ENCODE peak calls at places on chromosomes 7 and 10, in five cellular contexts. C is uterus, D is dorsolateral prefrontal cortex, B is endodermal cell, H is HCT116. U is an unnamed sample.

GRCh38 chr7:142807855-142808460 is 37.2 kb downstream of the PRSS2 start:
- DNase-seq in D (no peak), C (no peak), B (no peak), H (no peak), U (no peak)

GRCh38 chr7:3649678-3650445 is 348.8 kb downstream of the SDK1 start:
- DNase-seq in H (no peak), D (no peak), C (no peak), B (no peak), U (no peak)

GRCh38 chr10:99775850-99776249 is 6.6 kb upstream of the ABCC2 start:
- DNase-seq in B (no peak), C (no peak), H (peak; percentile 88), D (no peak), U (no peak)

GRCh38 chr10:123759496-123760070 is 93.4 kb downstream of the GPR26 start:
- DNase-seq in D (no peak), C (no peak), B (peak; percentile 57), H (no peak), U (no peak)

GRCh38 chr7:95527033-95527775 is 41.5 kb downstream of the ASB4 start:
- DNase-seq in H (peak; percentile 50), C (peak; percentile 68), B (peak; percentile 84), D (peak; percentile 57), U (no peak)

GRCh38 chr7:30348083-30348560 is 63.7 kb downstream of the ZNRF2 start:
- DNase-seq in H (peak; percentile 75), B (peak; percentile 53), D (no peak), C (no peak), U (no peak)

GRCh38 chr10:132562916-132563456 is 25.4 kb downstream of the INPP5A start:
- DNase-seq in B (no peak), D (no peak), H (no peak), C (no peak), U (no peak)

GRCh38 chr7:101986335-101986734 is 168.9 kb downstream of the CUX1 start:
- DNase-seq in B (no peak), C (no peak), H (no peak), D (no peak), U (no peak)

GRCh38 chr7:69817096-69817495 is 218.8 kb downstream of the AUTS2 start:
- DNase-seq in H (no peak), B (no peak), D (no peak), C (peak; percentile 25), U (no peak)

GRCh38 chr10:122422266-122422980 is 32.0 kb upstream of the ARMS2 start:
- DNase-seq in H (no peak), C (no peak), D (no peak), B (no peak), U (no peak)

GRCh38 chr10:49320191-49320590 is 21.2 kb downstream of the C10orf71 start:
- DNase-seq in D (no peak), H (no peak), C (no peak), B (no peak), U (no peak)

GRCh38 chr10:124231188-124232135 is 138.1 kb upstream of the CHST15 start:
- DNase-seq in D (no peak), H (no peak), C (no peak), B (no peak), U (no peak)

GRCh38 chr7:99120503-99120902 is 23.4 kb downstream of the SMURF1 start:
- DNase-seq in C (no peak), D (no peak), H (no peak), B (no peak), U (no peak)
- H3K27ac ChIP-seq in C (no peak overlapping the region), D (peak overlapping the region; percentile 63), H (no peak overlapping the region), B (no peak overlapping the region), U (no peak overlapping the region)

DNA sequence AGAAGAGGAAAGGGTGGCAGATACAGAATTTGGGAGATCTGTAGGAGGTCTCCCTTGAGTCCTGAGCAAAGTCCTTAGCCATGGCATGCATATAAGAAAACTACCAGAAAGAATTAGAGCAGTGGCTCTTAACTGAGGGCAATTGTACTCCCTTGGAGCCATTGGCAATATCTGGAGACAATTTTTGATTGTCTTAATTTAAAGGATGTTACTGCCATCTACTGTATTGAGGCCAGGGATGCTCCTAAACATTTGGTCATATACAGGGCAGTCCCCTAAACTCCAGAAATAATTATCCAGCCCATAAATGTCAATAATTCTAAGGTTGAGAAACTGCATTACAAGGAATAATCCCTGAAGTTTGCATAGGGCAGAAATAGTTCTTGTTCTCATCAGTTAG is 136.4 kb upstream of the ODAD2 start:
- DNase-seq in C (no peak), D (no peak), H (no peak), B (no peak), U (no peak)
- TF ChIP-seq CTCF in C (no peak), D (no peak), H (no peak), B (no peak), U (no peak)

GRCh38 chr7:76057813-76058145 is 9.9 kb downstream of the MDH2 start:
- DNase-seq in D (no peak), C (no peak), B (no peak), H (no peak), U (no peak)
- H3K27ac ChIP-seq in D (no peak overlapping the region), C (no peak overlapping the region), B (no peak overlapping the region), H (no peak overlapping the region), U (no peak overlapping the region)

DNA sequence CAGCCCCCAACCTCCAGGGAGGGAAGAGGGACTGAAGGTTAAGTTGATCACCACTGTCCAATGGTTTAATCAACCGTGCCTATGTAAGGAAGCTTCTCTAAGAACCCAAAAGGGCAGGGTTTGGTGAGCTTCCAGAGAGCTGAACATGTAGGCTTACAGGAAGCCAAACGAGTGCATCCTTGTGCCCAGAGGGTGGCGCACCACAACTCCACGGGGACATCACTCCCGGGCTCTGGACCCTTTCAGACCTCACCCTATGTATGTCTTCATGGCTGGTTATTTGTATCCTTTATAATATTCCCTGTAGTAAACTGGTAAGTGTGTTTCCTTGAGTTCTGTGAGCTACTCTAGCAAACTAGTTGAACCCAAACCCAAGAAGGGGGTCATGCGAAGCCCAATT is 11.5 kb upstream of the NFKB2 start:
- DNase-seq in B (peak; percentile 82), D (no peak), C (no peak), H (no peak), U (no peak)
- TF ChIP-seq CTCF in B (peak; percentile 75), D (no peak), C (no peak), H (peak; percentile 61), U (no peak)

DNA sequence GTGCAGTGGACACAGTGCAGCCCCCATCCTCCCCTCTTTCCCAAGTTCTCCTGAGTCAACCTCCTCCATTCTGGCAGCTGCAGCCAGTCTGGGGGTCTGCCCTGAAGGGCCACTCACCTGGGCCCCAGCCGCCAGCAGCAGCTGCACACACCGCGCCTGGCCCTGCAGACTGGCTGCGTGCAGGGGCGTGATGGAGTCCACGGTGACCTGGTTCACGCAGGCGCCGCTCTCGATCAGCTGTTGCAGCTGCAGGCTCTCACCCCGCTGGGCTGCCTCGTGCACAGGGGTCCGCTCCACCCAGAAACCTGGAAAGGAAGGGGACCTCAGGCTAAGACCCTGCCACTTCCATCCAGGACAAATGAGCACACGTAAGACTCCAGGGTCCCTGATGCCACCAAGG is 13.6 kb downstream of the ASB13 start:
- DNase-seq in C (no peak), B (no peak), H (no peak), D (no peak), U (no peak)
- H3K27ac ChIP-seq in C (no peak overlapping the region), B (no peak overlapping the region), H (no peak overlapping the region), D (no peak overlapping the region), U (no peak overlapping the region)

GRCh38 chr7:144027070-144027469 is 21.7 kb upstream of the OR2A5 start:
- DNase-seq in B (no peak), D (no peak), H (peak; percentile 28), C (no peak), U (no peak)
- TF ChIP-seq CTCF in B (peak; percentile 66), D (peak; percentile 54), H (peak; percentile 59), C (peak; percentile 38), U (no peak)

GRCh38 chr7:150325110-150325611 is 1.8 kb upstream of the ACTR3C start:
- DNase-seq in C (peak; percentile 55), H (no peak), D (no peak), B (no peak), U (no peak)
- H3K27ac ChIP-seq in C (peak overlapping the region; percentile 92), H (no peak overlapping the region), D (no peak overlapping the region), B (no peak overlapping the region), U (no peak overlapping the region)